ENCODE peak calls at places on chromosome 13, in six cellular contexts. One of them, this sample, is unnamed.

GRCh38 chr13:44238011-44238421 is 135.6 kb upstream of the SERP2 start:
- DNase-seq in IMR-90: peak
- DNase-seq in H1: no peak
- DNase-seq in mesenchymal stem cell: peak
- DNase-seq in neuronal stem cell: no peak
- DNase-seq in trophoblast cell: no peak
- DNase-seq in this sample: no peak

GRCh38 chr13:60078226-60078625 is 85.5 kb downstream of the DIAPH3 start:
- DNase-seq in IMR-90: no peak
- DNase-seq in H1: no peak
- DNase-seq in mesenchymal stem cell: no peak
- DNase-seq in neuronal stem cell: no peak
- DNase-seq in trophoblast cell: no peak
- DNase-seq in this sample: no peak

GRCh38 chr13:45333973-45334922 is 6.7 kb downstream of the TPT1 start:
- DNase-seq in IMR-90: peak
- DNase-seq in H1: no peak
- DNase-seq in mesenchymal stem cell: peak
- DNase-seq in neuronal stem cell: no peak
- DNase-seq in trophoblast cell: no peak
- DNase-seq in this sample: no peak

GRCh38 chr13:50141660-50142010 is 126.4 kb downstream of the KCNRG start:
- DNase-seq in IMR-90: no peak
- DNase-seq in H1: no peak
- DNase-seq in mesenchymal stem cell: no peak
- DNase-seq in neuronal stem cell: no peak
- DNase-seq in trophoblast cell: no peak
- DNase-seq in this sample: no peak

GRCh38 chr13:84864341-84864740 is 934.9 kb downstream of the SLITRK6 start:
- DNase-seq in IMR-90: no peak
- DNase-seq in H1: no peak
- DNase-seq in mesenchymal stem cell: no peak
- DNase-seq in neuronal stem cell: no peak
- DNase-seq in trophoblast cell: no peak
- DNase-seq in this sample: no peak

GRCh38 chr13:33479066-33479465 is 193.5 kb upstream of the STARD13 start:
- DNase-seq in IMR-90: no peak
- DNase-seq in H1: no peak
- DNase-seq in mesenchymal stem cell: no peak
- DNase-seq in neuronal stem cell: no peak
- DNase-seq in trophoblast cell: no peak
- DNase-seq in this sample: no peak

GRCh38 chr13:107421028-107421427 is 794.3 kb downstream of the LIG4 start:
- DNase-seq in IMR-90: peak
- DNase-seq in H1: no peak
- DNase-seq in mesenchymal stem cell: peak
- DNase-seq in neuronal stem cell: no peak
- DNase-seq in trophoblast cell: no peak
- DNase-seq in this sample: no peak

GRCh38 chr13:39840201-39840600 is 184.7 kb downstream of the COG6 start:
- DNase-seq in IMR-90: no peak
- DNase-seq in H1: no peak
- DNase-seq in mesenchymal stem cell: no peak
- DNase-seq in neuronal stem cell: no peak
- DNase-seq in trophoblast cell: peak
- DNase-seq in this sample: no peak

GRCh38 chr13:59450218-59450617 is 713.5 kb downstream of the DIAPH3 start:
- DNase-seq in IMR-90: no peak
- DNase-seq in H1: no peak
- DNase-seq in mesenchymal stem cell: no peak
- DNase-seq in neuronal stem cell: no peak
- DNase-seq in trophoblast cell: no peak
- DNase-seq in this sample: no peak

DNA sequence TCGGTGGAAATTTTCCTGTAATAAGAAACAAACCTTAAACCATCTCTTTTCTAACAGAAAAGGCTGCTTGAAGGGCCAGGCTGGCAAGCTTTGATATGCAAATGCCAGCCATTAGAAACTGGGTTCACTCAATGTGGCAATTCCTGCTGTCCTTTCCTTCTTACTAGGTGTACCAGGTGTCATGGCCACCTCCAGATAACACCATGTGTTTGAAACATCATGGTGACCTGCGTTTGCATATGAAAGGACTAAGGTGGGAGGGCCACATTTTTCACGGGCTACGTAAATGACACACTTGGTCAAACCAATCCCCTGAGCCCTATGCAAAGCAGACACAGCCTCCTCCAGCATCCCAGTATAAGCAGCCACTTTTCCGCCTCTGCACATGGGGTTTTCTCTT is 789.1 kb upstream of the SLITRK5 start:
- DNase-seq in IMR-90: no peak
- DNase-seq in H1: peak
- DNase-seq in mesenchymal stem cell: no peak
- DNase-seq in neuronal stem cell: no peak
- DNase-seq in trophoblast cell: no peak
- DNase-seq in this sample: peak
- H2BK120ac ChIP-seq in IMR-90: no peak
- H2BK120ac ChIP-seq in H1: no peak
- H2BK120ac ChIP-seq in mesenchymal stem cell: no peak
- H2BK120ac ChIP-seq in neuronal stem cell: no peak
- H2BK120ac ChIP-seq in trophoblast cell: no peak
- H2BK120ac ChIP-seq in this sample: no peak

GRCh38 chr13:38429916-38430315 is 80.3 kb downstream of the UFM1 start:
- DNase-seq in IMR-90: no peak
- DNase-seq in H1: no peak
- DNase-seq in mesenchymal stem cell: no peak
- DNase-seq in neuronal stem cell: no peak
- DNase-seq in trophoblast cell: no peak
- DNase-seq in this sample: no peak
- H3K14ac ChIP-seq in IMR-90: no peak
- H3K14ac ChIP-seq in H1: no peak
- H3K14ac ChIP-seq in mesenchymal stem cell: no peak
- H3K14ac ChIP-seq in neuronal stem cell: no peak
- H3K14ac ChIP-seq in trophoblast cell: no peak
- H3K14ac ChIP-seq in this sample: no peak

GRCh38 chr13:97567510-97568243 is 133.7 kb downstream of the RAP2A start:
- DNase-seq in IMR-90: peak
- DNase-seq in H1: no peak
- DNase-seq in mesenchymal stem cell: peak
- DNase-seq in neuronal stem cell: no peak
- DNase-seq in trophoblast cell: peak
- DNase-seq in this sample: peak
- H2BK120ac ChIP-seq in IMR-90: no peak
- H2BK120ac ChIP-seq in H1: no peak
- H2BK120ac ChIP-seq in mesenchymal stem cell: peak
- H2BK120ac ChIP-seq in neuronal stem cell: no peak
- H2BK120ac ChIP-seq in trophoblast cell: peak
- H2BK120ac ChIP-seq in this sample: no peak

GRCh38 chr13:113291997-113292862 is 4.8 kb upstream of the LAMP1 start:
- DNase-seq in IMR-90: peak
- DNase-seq in H1: peak
- DNase-seq in mesenchymal stem cell: peak
- DNase-seq in neuronal stem cell: no peak
- DNase-seq in trophoblast cell: no peak
- DNase-seq in this sample: peak
- H3K14ac ChIP-seq in IMR-90: peak
- H3K14ac ChIP-seq in H1: no peak
- H3K14ac ChIP-seq in mesenchymal stem cell: no peak
- H3K14ac ChIP-seq in neuronal stem cell: no peak
- H3K14ac ChIP-seq in trophoblast cell: no peak
- H3K14ac ChIP-seq in this sample: no peak

GRCh38 chr13:36919833-36920611 is at the start of gene SMAD9:
- DNase-seq in IMR-90: peak
- DNase-seq in H1: peak
- DNase-seq in mesenchymal stem cell: peak
- DNase-seq in neuronal stem cell: peak
- DNase-seq in trophoblast cell: peak
- DNase-seq in this sample: peak
- H2BK120ac ChIP-seq in IMR-90: peak
- H2BK120ac ChIP-seq in H1: no peak
- H2BK120ac ChIP-seq in mesenchymal stem cell: peak
- H2BK120ac ChIP-seq in neuronal stem cell: no peak
- H2BK120ac ChIP-seq in trophoblast cell: peak
- H2BK120ac ChIP-seq in this sample: no peak

DNA sequence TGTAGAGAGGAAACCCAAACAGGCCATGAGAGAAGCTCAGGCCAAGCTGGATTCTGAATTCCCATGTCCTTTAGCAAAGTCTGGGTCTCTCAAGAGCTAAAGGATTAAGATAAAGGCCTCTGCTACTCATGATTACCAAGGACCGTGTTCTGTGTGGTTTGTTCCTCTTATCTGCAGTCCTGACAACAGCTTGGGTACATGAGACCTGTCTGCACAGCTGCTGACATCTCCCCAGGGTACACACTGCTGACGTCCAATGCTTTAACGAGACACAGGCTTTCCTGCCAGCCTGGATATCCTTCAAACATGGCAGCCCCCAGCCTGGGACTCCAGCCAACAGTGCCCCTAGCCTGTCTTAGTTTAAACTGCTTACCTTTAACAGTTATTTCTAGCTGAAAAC is 211.0 kb downstream of the SLC7A1 start:
- DNase-seq in IMR-90: no peak
- DNase-seq in H1: no peak
- DNase-seq in mesenchymal stem cell: no peak
- DNase-seq in neuronal stem cell: no peak
- DNase-seq in trophoblast cell: no peak
- DNase-seq in this sample: no peak
- H3K14ac ChIP-seq in IMR-90: no peak
- H3K14ac ChIP-seq in H1: no peak
- H3K14ac ChIP-seq in mesenchymal stem cell: no peak
- H3K14ac ChIP-seq in neuronal stem cell: peak
- H3K14ac ChIP-seq in trophoblast cell: no peak
- H3K14ac ChIP-seq in this sample: no peak

This sample was measured in H9.